ENCODE peak calls at places on chromosome 3, in ten cellular contexts. One of them, this sample, is unnamed.
A peak's percentile ranks its signal among the peaks of the same experiment; 100 is the strongest.

GRCh38 chr3:195879416-195880036 is 28.8 kb downstream of the TNK2 start:
- DNase-seq in A549: no peak
- DNase-seq in stomach: no peak
- DNase-seq in right lobe of liver: no peak
- DNase-seq in Caco-2: no peak
- DNase-seq in endothelial cell of umbilical vein: no peak
- DNase-seq in epithelial cell of esophagus: no peak
- DNase-seq in fibroblast of pulmonary artery: no peak
- DNase-seq in tibial artery: no peak
- DNase-seq in IMR-90: no peak
- DNase-seq in this sample: no peak

GRCh38 chr3:73707772-73708171 is 83.0 kb upstream of the PDZRN3 start:
- DNase-seq in right lobe of liver: no peak
- DNase-seq in endothelial cell of umbilical vein: no peak
- DNase-seq in Caco-2: no peak
- DNase-seq in IMR-90: peak; percentile 57
- DNase-seq in tibial artery: no peak
- DNase-seq in fibroblast of pulmonary artery: peak; percentile 46
- DNase-seq in A549: no peak
- DNase-seq in stomach: no peak
- DNase-seq in epithelial cell of esophagus: no peak
- DNase-seq in this sample: no peak

GRCh38 chr3:141486416-141486734 is 452 bp upstream of the RASA2 start:
- DNase-seq in A549: no peak
- DNase-seq in endothelial cell of umbilical vein: no peak
- DNase-seq in tibial artery: no peak
- DNase-seq in epithelial cell of esophagus: peak; percentile 71
- DNase-seq in IMR-90: peak; percentile 72
- DNase-seq in fibroblast of pulmonary artery: no peak
- DNase-seq in Caco-2: no peak
- DNase-seq in stomach: no peak
- DNase-seq in right lobe of liver: no peak
- DNase-seq in this sample: no peak

GRCh38 chr3:150059729-150060128 is 89.0 kb upstream of the PFN2 start:
- DNase-seq in A549: no peak
- DNase-seq in tibial artery: no peak
- DNase-seq in endothelial cell of umbilical vein: no peak
- DNase-seq in IMR-90: no peak
- DNase-seq in fibroblast of pulmonary artery: no peak
- DNase-seq in right lobe of liver: no peak
- DNase-seq in stomach: no peak
- DNase-seq in epithelial cell of esophagus: no peak
- DNase-seq in Caco-2: no peak
- DNase-seq in this sample: no peak

GRCh38 chr3:157226173-157226847 is 66.4 kb upstream of the CCNL1 start:
- DNase-seq in right lobe of liver: no peak
- DNase-seq in fibroblast of pulmonary artery: peak; percentile 42
- DNase-seq in stomach: no peak
- DNase-seq in Caco-2: no peak
- DNase-seq in epithelial cell of esophagus: peak; percentile 4
- DNase-seq in IMR-90: peak; percentile 34
- DNase-seq in endothelial cell of umbilical vein: no peak
- DNase-seq in A549: no peak
- DNase-seq in tibial artery: no peak
- DNase-seq in this sample: no peak

GRCh38 chr3:188400494-188401243 is 246.7 kb downstream of the LPP start:
- DNase-seq in stomach: no peak
- DNase-seq in right lobe of liver: no peak
- DNase-seq in endothelial cell of umbilical vein: no peak
- DNase-seq in A549: no peak
- DNase-seq in fibroblast of pulmonary artery: no peak
- DNase-seq in Caco-2: no peak
- DNase-seq in IMR-90: no peak
- DNase-seq in tibial artery: no peak
- DNase-seq in epithelial cell of esophagus: no peak
- DNase-seq in this sample: no peak

GRCh38 chr3:194957743-194958240 is 272.1 kb downstream of the FAM43A start:
- DNase-seq in fibroblast of pulmonary artery: no peak
- DNase-seq in stomach: no peak
- DNase-seq in epithelial cell of esophagus: no peak
- DNase-seq in A549: no peak
- DNase-seq in IMR-90: no peak
- DNase-seq in right lobe of liver: no peak
- DNase-seq in tibial artery: no peak
- DNase-seq in endothelial cell of umbilical vein: no peak
- DNase-seq in Caco-2: no peak
- DNase-seq in this sample: no peak

GRCh38 chr3:55434789-55435188 is 52.3 kb downstream of the WNT5A start:
- DNase-seq in right lobe of liver: no peak
- DNase-seq in Caco-2: peak; percentile 11
- DNase-seq in stomach: no peak
- DNase-seq in tibial artery: no peak
- DNase-seq in endothelial cell of umbilical vein: no peak
- DNase-seq in fibroblast of pulmonary artery: peak; percentile 55
- DNase-seq in epithelial cell of esophagus: peak; percentile 37
- DNase-seq in IMR-90: peak; percentile 21
- DNase-seq in A549: peak; percentile 18
- DNase-seq in this sample: no peak

GRCh38 chr3:151838574-151839312 is 24.8 kb downstream of the AADAC start:
- DNase-seq in IMR-90: peak; percentile 88
- DNase-seq in endothelial cell of umbilical vein: peak; percentile 74
- DNase-seq in Caco-2: peak; percentile 60
- DNase-seq in tibial artery: no peak
- DNase-seq in fibroblast of pulmonary artery: peak; percentile 94
- DNase-seq in epithelial cell of esophagus: peak; percentile 84
- DNase-seq in A549: peak; percentile 89
- DNase-seq in stomach: peak; percentile 61
- DNase-seq in right lobe of liver: peak; percentile 59
- DNase-seq in this sample: no peak

GRCh38 chr3:47416041-47416440 is 35.2 kb downstream of the PTPN23 start:
- DNase-seq in IMR-90: no peak
- DNase-seq in right lobe of liver: no peak
- DNase-seq in stomach: peak; percentile 39
- DNase-seq in Caco-2: peak; percentile 57
- DNase-seq in epithelial cell of esophagus: no peak
- DNase-seq in endothelial cell of umbilical vein: no peak
- DNase-seq in tibial artery: no peak
- DNase-seq in fibroblast of pulmonary artery: no peak
- DNase-seq in A549: no peak
- DNase-seq in this sample: no peak

GRCh38 chr3:47419083-47420043 is 38.5 kb downstream of the PTPN23 start:
- DNase-seq in Caco-2: no peak
- DNase-seq in endothelial cell of umbilical vein: no peak
- DNase-seq in IMR-90: no peak
- DNase-seq in right lobe of liver: peak; percentile 52
- DNase-seq in tibial artery: no peak
- DNase-seq in A549: no peak
- DNase-seq in epithelial cell of esophagus: no peak
- DNase-seq in fibroblast of pulmonary artery: no peak
- DNase-seq in stomach: no peak
- DNase-seq in this sample: no peak

GRCh38 chr3:47420511-47421484 is 40.0 kb downstream of the PTPN23 start:
- DNase-seq in endothelial cell of umbilical vein: peak; percentile 82
- DNase-seq in IMR-90: peak; percentile 83
- DNase-seq in Caco-2: peak; percentile 91
- DNase-seq in tibial artery: peak; percentile 91
- DNase-seq in fibroblast of pulmonary artery: peak; percentile 91
- DNase-seq in stomach: peak; percentile 91
- DNase-seq in epithelial cell of esophagus: peak; percentile 86
- DNase-seq in right lobe of liver: peak; percentile 87
- DNase-seq in A549: peak; percentile 83
- DNase-seq in this sample: peak; percentile 75

GRCh38 chr3:47420044-47420430 is 39.2 kb downstream of the PTPN23 start:
- DNase-seq in stomach: no peak
- DNase-seq in IMR-90: no peak
- DNase-seq in endothelial cell of umbilical vein: no peak
- DNase-seq in Caco-2: no peak
- DNase-seq in fibroblast of pulmonary artery: no peak
- DNase-seq in A549: no peak
- DNase-seq in epithelial cell of esophagus: no peak
- DNase-seq in tibial artery: no peak
- DNase-seq in right lobe of liver: peak; percentile 49
- DNase-seq in this sample: no peak

GRCh38 chr3:47418167-47419082 is 37.6 kb downstream of the PTPN23 start:
- DNase-seq in epithelial cell of esophagus: no peak
- DNase-seq in A549: no peak
- DNase-seq in endothelial cell of umbilical vein: no peak
- DNase-seq in tibial artery: no peak
- DNase-seq in Caco-2: no peak
- DNase-seq in IMR-90: no peak
- DNase-seq in stomach: no peak
- DNase-seq in fibroblast of pulmonary artery: no peak
- DNase-seq in right lobe of liver: peak; percentile 50
- DNase-seq in this sample: no peak
- TF ChIP-seq CTCF in epithelial cell of esophagus: peak; percentile 13
- TF ChIP-seq CTCF in A549: no peak
- TF ChIP-seq CTCF in endothelial cell of umbilical vein: no peak
- TF ChIP-seq CTCF in tibial artery: no peak
- TF ChIP-seq CTCF in Caco-2: peak; percentile 2
- TF ChIP-seq CTCF in IMR-90: no peak
- TF ChIP-seq CTCF in stomach: no peak
- TF ChIP-seq CTCF in fibroblast of pulmonary artery: no peak
- TF ChIP-seq CTCF in right lobe of liver: no peak
- TF ChIP-seq CTCF in this sample: no peak

DNA sequence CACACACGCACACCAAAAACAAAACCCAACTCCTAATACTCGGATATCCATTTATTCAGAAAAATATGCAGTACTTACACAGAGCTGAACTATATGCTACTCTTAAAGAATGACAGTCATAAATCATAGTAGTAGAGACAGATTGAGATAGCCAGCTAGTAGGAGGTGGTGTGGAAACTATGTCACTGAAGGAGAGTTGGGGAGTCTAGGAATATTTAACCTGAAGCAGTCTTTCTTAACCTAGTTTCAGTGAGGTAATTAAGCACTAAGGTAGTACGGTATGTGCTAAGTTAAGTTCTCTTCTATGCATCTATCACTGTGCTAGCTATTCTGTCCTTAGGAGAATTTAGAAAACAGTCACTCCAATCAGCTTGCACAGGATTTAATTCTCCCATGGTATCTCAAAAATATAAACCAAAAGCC is 54.2 kb downstream of the ANKRD28 start:
- DNase-seq in IMR-90: no peak
- DNase-seq in stomach: no peak
- DNase-seq in Caco-2: no peak
- DNase-seq in tibial artery: no peak
- DNase-seq in endothelial cell of umbilical vein: no peak
- DNase-seq in epithelial cell of esophagus: no peak
- DNase-seq in A549: no peak
- DNase-seq in fibroblast of pulmonary artery: no peak
- DNase-seq in right lobe of liver: no peak
- DNase-seq in this sample: no peak
- TF ChIP-seq CTCF in IMR-90: no peak
- TF ChIP-seq CTCF in stomach: no peak
- TF ChIP-seq CTCF in Caco-2: no peak
- TF ChIP-seq CTCF in tibial artery: no peak
- TF ChIP-seq CTCF in endothelial cell of umbilical vein: no peak
- TF ChIP-seq CTCF in epithelial cell of esophagus: no peak
- TF ChIP-seq CTCF in A549: no peak
- TF ChIP-seq CTCF in fibroblast of pulmonary artery: no peak
- TF ChIP-seq CTCF in right lobe of liver: no peak
- TF ChIP-seq CTCF in this sample: no peak

GRCh38 chr3:14861451-14862302 is 42.9 kb downstream of the FGD5 start:
- DNase-seq in epithelial cell of esophagus: no peak
- DNase-seq in IMR-90: no peak
- DNase-seq in Caco-2: no peak
- DNase-seq in fibroblast of pulmonary artery: no peak
- DNase-seq in tibial artery: peak; percentile 48
- DNase-seq in endothelial cell of umbilical vein: no peak
- DNase-seq in right lobe of liver: no peak
- DNase-seq in A549: no peak
- DNase-seq in stomach: no peak
- DNase-seq in this sample: no peak

GRCh38 chr3:14858105-14858504 is 39.3 kb downstream of the FGD5 start:
- DNase-seq in stomach: no peak
- DNase-seq in Caco-2: no peak
- DNase-seq in epithelial cell of esophagus: no peak
- DNase-seq in IMR-90: no peak
- DNase-seq in tibial artery: peak; percentile 5
- DNase-seq in endothelial cell of umbilical vein: no peak
- DNase-seq in A549: no peak
- DNase-seq in fibroblast of pulmonary artery: no peak
- DNase-seq in right lobe of liver: no peak
- DNase-seq in this sample: no peak

GRCh38 chr3:14853280-14853956 is 34.7 kb downstream of the FGD5 start:
- DNase-seq in fibroblast of pulmonary artery: no peak
- DNase-seq in right lobe of liver: no peak
- DNase-seq in tibial artery: peak; percentile 55
- DNase-seq in IMR-90: no peak
- DNase-seq in stomach: no peak
- DNase-seq in Caco-2: no peak
- DNase-seq in epithelial cell of esophagus: no peak
- DNase-seq in endothelial cell of umbilical vein: no peak
- DNase-seq in A549: no peak
- DNase-seq in this sample: no peak

GRCh38 chr3:14861031-14861430 is 42.3 kb downstream of the FGD5 start:
- DNase-seq in IMR-90: no peak
- DNase-seq in right lobe of liver: no peak
- DNase-seq in epithelial cell of esophagus: no peak
- DNase-seq in tibial artery: no peak
- DNase-seq in Caco-2: no peak
- DNase-seq in fibroblast of pulmonary artery: peak; percentile 46
- DNase-seq in stomach: no peak
- DNase-seq in A549: no peak
- DNase-seq in endothelial cell of umbilical vein: peak; percentile 57
- DNase-seq in this sample: no peak

GRCh38 chr3:14857506-14857905 is 38.7 kb downstream of the FGD5 start:
- DNase-seq in right lobe of liver: no peak
- DNase-seq in IMR-90: no peak
- DNase-seq in stomach: no peak
- DNase-seq in A549: peak; percentile 29
- DNase-seq in tibial artery: no peak
- DNase-seq in Caco-2: no peak
- DNase-seq in fibroblast of pulmonary artery: no peak
- DNase-seq in endothelial cell of umbilical vein: no peak
- DNase-seq in epithelial cell of esophagus: no peak
- DNase-seq in this sample: no peak
- TF ChIP-seq CTCF in right lobe of liver: peak; percentile 32
- TF ChIP-seq CTCF in IMR-90: no peak
- TF ChIP-seq CTCF in stomach: no peak
- TF ChIP-seq CTCF in A549: no peak
- TF ChIP-seq CTCF in tibial artery: no peak
- TF ChIP-seq CTCF in Caco-2: peak; percentile 30
- TF ChIP-seq CTCF in fibroblast of pulmonary artery: no peak
- TF ChIP-seq CTCF in endothelial cell of umbilical vein: no peak
- TF ChIP-seq CTCF in epithelial cell of esophagus: no peak
- TF ChIP-seq CTCF in this sample: no peak

DNA sequence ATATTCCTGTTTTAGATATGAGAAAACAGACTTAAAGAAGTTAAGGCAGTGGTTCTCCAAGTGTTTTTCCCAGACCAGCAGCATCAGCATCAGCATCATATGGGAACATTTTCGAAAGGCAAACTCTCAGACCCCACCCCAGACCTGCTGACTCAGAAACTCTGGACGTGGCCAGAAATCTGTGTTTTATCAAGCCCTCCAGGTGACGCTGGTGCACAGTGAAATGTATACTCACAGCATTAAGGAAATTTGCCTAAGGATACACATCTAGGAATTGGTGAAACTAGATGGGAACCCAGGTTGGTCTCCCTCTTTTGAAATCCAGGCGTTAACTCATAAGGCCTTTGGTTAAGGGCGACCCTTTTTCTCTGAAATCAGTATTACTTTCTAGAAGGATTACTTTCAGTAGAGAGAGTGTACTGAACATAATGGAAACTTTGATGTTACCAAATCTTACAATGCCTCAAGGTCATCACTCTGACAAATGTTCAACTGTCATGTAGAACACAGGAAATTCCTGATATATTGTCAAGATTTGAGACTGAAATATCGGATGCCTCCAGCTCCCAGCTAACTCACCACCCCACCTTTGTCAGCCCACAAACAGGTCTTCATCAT is 910.2 kb downstream of the ROBO1 start:
- DNase-seq in right lobe of liver: no peak
- DNase-seq in A549: peak; percentile 53
- DNase-seq in stomach: no peak
- DNase-seq in epithelial cell of esophagus: peak; percentile 42
- DNase-seq in fibroblast of pulmonary artery: peak; percentile 42
- DNase-seq in endothelial cell of umbilical vein: no peak
- DNase-seq in Caco-2: peak; percentile 11
- DNase-seq in tibial artery: no peak
- DNase-seq in IMR-90: no peak
- DNase-seq in this sample: no peak
- TF ChIP-seq CTCF in right lobe of liver: no peak
- TF ChIP-seq CTCF in A549: no peak
- TF ChIP-seq CTCF in stomach: no peak
- TF ChIP-seq CTCF in epithelial cell of esophagus: peak; percentile 12
- TF ChIP-seq CTCF in fibroblast of pulmonary artery: peak; percentile 20
- TF ChIP-seq CTCF in endothelial cell of umbilical vein: no peak
- TF ChIP-seq CTCF in Caco-2: no peak
- TF ChIP-seq CTCF in tibial artery: no peak
- TF ChIP-seq CTCF in IMR-90: no peak
- TF ChIP-seq CTCF in this sample: no peak

This sample was measured in activated B cell treated with CpG ODN at 0.5 μM for 24 hours.